ENCODE peak calls at places on chromosomes 12 and 14, in four cellular contexts. Z is K562, L is transverse colon, X is right lobe of liver. Q is an unnamed sample.

GRCh38 chr14:20802341-20803084 is at the start of gene RNASE1:
- DNase-seq in Z (peak; percentile 65), L (peak; percentile 72), X (no peak), Q (no peak)

GRCh38 chr12:45354399-45354798 is 138.5 kb downstream of the ANO6 start:
- DNase-seq in Z (no peak), L (no peak), X (no peak), Q (no peak)

GRCh38 chr14:77069551-77069950 is 28.5 kb upstream of the CIPC start:
- DNase-seq in Z (no peak), L (no peak), X (no peak), Q (no peak)

GRCh38 chr12:95198914-95199313 is 18.4 kb downstream of the FGD6 start:
- DNase-seq in Z (no peak), L (no peak), X (no peak), Q (no peak)

GRCh38 chr14:87877877-87878276 is 115.1 kb downstream of the GALC start:
- DNase-seq in Z (no peak), L (no peak), X (no peak), Q (no peak)

GRCh38 chr12:78269620-78270019 is 438.9 kb downstream of the NAV3 start:
- DNase-seq in Z (no peak), L (no peak), X (no peak), Q (no peak)

GRCh38 chr12:28360253-28360652 is 170.0 kb downstream of the CCDC91 start:
- DNase-seq in Z (no peak), L (no peak), X (no peak), Q (no peak)

GRCh38 chr14:104680806-104681688 is 8.4 kb upstream of the INF2 start:
- DNase-seq in Z (no peak), L (peak; percentile 77), X (peak; percentile 89), Q (peak; percentile 75)

GRCh38 chr12:123367511-123367910 is 2.9 kb upstream of the SBNO1 start:
- DNase-seq in Z (no peak), L (no peak), X (no peak), Q (no peak)

GRCh38 chr12:123365141-123365917 is 682 bp upstream of the SBNO1 start:
- DNase-seq in Z (peak; percentile 99), L (peak; percentile 99), X (peak; percentile 99), Q (peak; percentile 97)

GRCh38 chr12:123364532-123365140 is at the start of gene SBNO1:
- DNase-seq in Z (peak; percentile 93), L (peak; percentile 92), X (peak; percentile 94), Q (peak; percentile 73)

GRCh38 chr12:123363385-123363742 is 1.3 kb downstream of the SBNO1 start:
- DNase-seq in Z (peak; percentile 50), L (no peak), X (peak; percentile 15), Q (no peak)

GRCh38 chr12:123363743-123364531 is 710 bp downstream of the SBNO1 start:
- DNase-seq in Z (peak; percentile 44), L (peak; percentile 21), X (peak; percentile 65), Q (peak; percentile 26)
- TF ChIP-seq POLR2A in Z (peak; percentile 28), L (no peak), X (no peak), Q (no peak)

DNA sequence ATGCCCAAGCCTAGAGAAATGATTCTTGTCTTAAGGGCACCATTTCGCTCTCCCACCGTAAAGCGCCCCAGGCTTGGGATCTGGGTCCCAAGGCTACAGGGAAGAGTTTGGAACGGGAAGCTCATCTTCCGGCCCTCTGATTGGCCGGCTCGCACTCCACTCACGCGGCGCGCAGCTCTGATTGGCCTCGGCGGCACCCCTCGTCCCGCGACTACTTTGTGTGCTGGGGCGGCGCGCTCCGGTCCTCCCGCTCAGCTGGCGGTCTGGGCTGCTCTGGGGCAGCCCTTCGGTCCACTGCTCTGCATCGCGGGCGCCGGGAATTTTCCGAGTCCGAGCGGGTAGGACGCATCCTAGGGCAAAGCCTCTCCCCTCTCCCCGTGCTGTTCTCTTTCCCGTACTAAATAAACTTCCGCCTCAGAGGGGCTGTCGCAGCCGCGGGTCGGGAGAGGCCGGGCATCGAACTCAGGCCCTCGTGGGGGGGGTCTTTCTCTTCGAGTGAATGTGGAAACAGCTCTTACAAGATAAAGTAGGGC is 808 bp upstream of the FUT8 start:
- DNase-seq in Z (peak; percentile 73), L (peak; percentile 93), X (peak; percentile 95), Q (peak; percentile 74)
- TF ChIP-seq POLR2A in Z (no peak), L (peak; percentile 69), X (peak; percentile 25), Q (peak; percentile 67)

GRCh38 chr12:55996715-55997534 is at the start of gene SUOX:
- DNase-seq in Z (peak; percentile 98), L (peak; percentile 97), X (peak; percentile 99), Q (peak; percentile 98)
- TF ChIP-seq POLR2A in Z (peak; percentile 83), L (peak; percentile 83), X (peak; percentile 66), Q (peak; percentile 23)

GRCh38 chr12:47216150-47216677 is 136.5 kb upstream of the AMIGO2 start:
- DNase-seq in Z (peak; percentile 53), L (peak; percentile 59), X (no peak), Q (no peak)
- TF ChIP-seq POLR2A in Z (no peak), L (peak; percentile 46), X (no peak), Q (no peak)

GRCh38 chr12:93570552-93571359 is 1.7 kb upstream of the SOCS2 start:
- DNase-seq in Z (peak; percentile 98), L (peak; percentile 96), X (peak; percentile 98), Q (peak; percentile 81)
- TF ChIP-seq POLR2A in Z (peak; percentile 83), L (peak; percentile 69), X (peak; percentile 88), Q (peak; percentile 45)

DNA sequence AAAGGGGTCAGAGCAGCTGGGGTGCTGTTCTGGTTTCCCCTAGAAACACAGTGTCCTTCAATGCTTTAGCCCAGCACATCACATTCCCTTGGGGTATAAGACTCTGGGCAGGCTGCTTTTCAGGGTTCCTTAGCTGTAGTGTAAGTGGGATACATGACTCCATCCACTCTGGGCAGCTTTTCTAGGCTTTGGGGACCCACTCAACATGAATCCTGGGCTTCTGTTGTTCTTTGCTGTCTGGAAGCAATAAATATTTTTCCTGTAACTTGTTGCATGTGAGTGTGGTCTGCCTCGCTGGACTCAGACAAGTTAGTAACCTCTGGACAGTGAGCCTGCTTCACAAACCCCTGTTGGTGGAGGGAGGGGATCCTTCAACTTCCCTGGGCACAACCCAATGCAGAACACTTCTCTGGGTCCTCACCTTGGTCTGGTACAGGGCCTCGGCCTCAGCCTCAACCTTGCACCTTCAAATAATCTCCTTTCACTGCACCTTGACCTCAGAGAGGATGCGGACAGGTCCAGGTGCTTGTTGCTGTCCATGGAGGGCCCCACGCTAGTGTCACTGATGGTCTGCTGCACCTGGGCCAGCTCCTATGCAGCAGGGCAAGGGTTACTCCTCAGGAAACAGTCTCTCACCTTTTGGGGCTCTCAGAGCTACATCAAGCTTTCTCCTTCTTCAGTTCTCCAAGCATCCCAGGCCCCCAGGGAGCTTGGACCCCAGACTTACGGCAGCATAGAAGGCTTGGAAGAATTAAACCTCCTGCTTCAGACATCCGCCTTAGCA is 13.5 kb upstream of the KRT73 start:
- DNase-seq in Z (no peak), L (no peak), X (no peak), Q (no peak)
- TF ChIP-seq POLR2A in Z (no peak), L (no peak), X (no peak), Q (no peak)

DNA sequence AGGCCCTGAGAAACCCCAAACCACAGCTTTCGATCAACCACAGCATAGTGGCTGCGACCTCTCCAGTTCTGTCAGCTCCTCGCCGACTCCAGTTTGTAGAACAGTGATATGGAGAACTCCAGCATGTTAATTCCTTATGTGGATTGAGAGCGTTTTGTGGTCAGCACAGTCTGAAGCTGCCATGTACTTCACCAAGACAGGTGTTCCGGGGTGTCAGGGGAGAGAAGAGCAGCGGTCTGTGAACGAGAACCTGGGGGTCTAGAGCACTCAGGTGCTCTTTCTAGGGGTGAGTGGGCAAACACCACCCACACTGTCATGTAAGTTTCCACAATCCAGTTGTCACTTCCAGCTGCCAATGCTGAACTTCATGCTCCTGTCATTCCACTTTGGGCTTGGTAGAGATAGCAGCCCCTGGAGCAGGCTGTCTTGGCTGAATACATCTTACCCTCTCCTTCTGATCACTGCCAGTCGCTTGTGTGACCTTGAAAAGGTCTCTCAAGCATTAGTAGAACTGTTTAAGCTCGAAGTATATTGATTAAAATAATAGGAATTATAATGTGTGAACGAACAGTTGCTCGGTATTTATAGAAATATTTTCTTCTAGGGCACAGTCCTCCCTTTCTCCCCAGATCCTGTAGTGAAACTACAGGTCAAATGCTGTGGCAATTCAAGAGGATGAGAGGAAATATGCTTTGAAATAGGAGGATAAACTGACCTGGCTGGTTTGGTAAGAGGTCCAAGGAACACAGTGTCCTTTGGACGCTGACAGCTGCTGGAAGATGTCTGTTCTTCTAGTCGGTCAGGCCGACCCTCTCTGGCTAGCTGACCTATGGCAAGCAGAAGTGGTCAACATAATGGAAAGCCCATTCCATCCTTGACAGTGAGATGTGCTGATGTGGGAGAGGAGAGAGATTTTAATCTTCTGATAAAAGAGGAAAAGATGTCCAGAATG is 15.8 kb upstream of the MAX start:
- DNase-seq in Z (no peak), L (no peak), X (no peak), Q (no peak)
- TF ChIP-seq POLR2A in Z (no peak), L (no peak), X (no peak), Q (no peak)

DNA sequence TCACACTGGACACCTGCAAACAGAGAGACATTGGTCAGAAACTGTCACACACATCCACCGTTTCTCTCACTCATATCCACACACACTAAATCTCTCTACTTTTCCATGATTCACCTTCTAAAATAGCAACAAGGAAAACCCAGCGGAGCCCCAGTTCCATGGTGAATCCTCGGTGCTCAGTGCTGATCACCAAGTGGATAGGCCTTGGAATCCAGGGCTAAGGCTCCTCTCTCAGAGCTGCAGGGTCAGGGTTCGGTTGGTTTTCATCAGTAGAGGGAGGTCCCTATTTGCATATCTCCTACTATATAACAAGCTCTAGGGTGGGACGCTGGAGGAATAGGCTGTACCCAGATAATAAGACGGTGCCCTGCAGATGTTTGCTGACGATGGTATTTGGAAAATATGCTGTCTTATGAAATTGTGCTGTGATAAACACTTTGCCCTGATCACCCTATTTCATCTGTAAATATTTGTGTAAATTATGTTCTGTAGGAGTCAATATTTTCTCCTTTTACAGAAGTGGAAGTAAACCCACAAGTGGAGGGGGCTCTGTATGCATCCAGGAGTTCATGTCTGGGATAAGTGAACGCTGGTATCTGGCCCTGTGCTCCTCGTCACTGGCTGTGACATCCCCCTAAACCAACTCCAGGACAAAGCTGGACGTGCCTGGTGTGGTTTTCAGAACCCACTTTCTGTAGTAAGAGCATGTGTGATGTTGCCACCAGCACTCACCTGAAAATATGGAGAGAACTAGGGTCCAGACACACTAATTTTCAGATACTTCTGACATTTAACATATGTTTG is 709.2 kb downstream of the TMEM121 start:
- DNase-seq in Z (no peak), L (no peak), X (no peak), Q (no peak)
- TF ChIP-seq POLR2A in Z (no peak), L (no peak), X (no peak), Q (no peak)